ENCODE peak calls at places on chromosomes 6 and 20, in nine cellular contexts. F, K, G, M, W, B, N, Q and D are unnamed samples.

GRCh38 chr6:31586013-31586412 is at the start of gene LST1:
- DNase-seq in W (no peak), F (no peak), Q (no peak), B (no peak), M (no peak), K (no peak), G (no peak), N (no peak), D (no peak)

GRCh38 chr6:170221753-170222400 is 69.0 kb downstream of the DLL1 start:
- DNase-seq in K (no peak), M (no peak), G (no peak), W (no peak), Q (no peak), N (peak), F (no peak), B (no peak), D (no peak)

GRCh38 chr6:24761193-24761835 is 13.4 kb upstream of the GMNN start:
- DNase-seq in N (no peak), K (no peak), Q (peak), M (no peak), B (no peak), W (no peak), F (no peak), G (no peak), D (no peak)

GRCh38 chr20:31562241-31562640 is 42.8 kb upstream of the ID1 start:
- DNase-seq in Q (no peak), M (no peak), K (no peak), W (no peak), F (no peak), B (no peak), G (no peak), N (no peak), D (no peak)

GRCh38 chr6:145798530-145798929 is 16.1 kb downstream of the FBXO30 start:
- DNase-seq in N (no peak), Q (peak), G (no peak), W (no peak), K (no peak), B (no peak), F (no peak), M (peak), D (no peak)

GRCh38 chr6:53033764-53034163 is 31.4 kb upstream of the FBXO9 start:
- DNase-seq in B (no peak), N (no peak), W (no peak), F (no peak), Q (no peak), K (no peak), G (no peak), M (peak), D (no peak)

GRCh38 chr6:41970436-41970846 is 28.8 kb upstream of the CCND3 start:
- DNase-seq in Q (no peak), G (peak), K (no peak), N (peak), M (peak), B (no peak), F (peak), W (no peak), D (no peak)

GRCh38 chr6:5087389-5087788 is 2.2 kb downstream of the PPP1R3G start:
- DNase-seq in F (no peak), B (no peak), N (peak), M (no peak), G (peak), W (no peak), K (peak), Q (peak), D (no peak)

GRCh38 chr20:13464702-13465101 is 174.0 kb downstream of the TASP1 start:
- DNase-seq in G (no peak), W (no peak), K (no peak), F (no peak), M (peak), N (no peak), Q (no peak), B (no peak), D (no peak)

GRCh38 chr6:116945809-116946208 is 68.8 kb downstream of the RFX6 start:
- DNase-seq in M (no peak), B (no peak), N (no peak), K (no peak), Q (no peak), W (peak), G (no peak), F (no peak), D (no peak)

GRCh38 chr6:157715766-157716171 is 107.3 kb upstream of the SNX9 start:
- DNase-seq in N (no peak), G (peak), M (peak), W (peak), Q (peak), F (peak), B (no peak), K (peak), D (peak)

GRCh38 chr20:38369387-38369786 is 23.1 kb downstream of the LBP start:
- DNase-seq in W (no peak), B (no peak), Q (peak), G (no peak), N (no peak), M (peak), F (no peak), K (no peak), D (no peak)

GRCh38 chr6:11366934-11367637 is 134.6 kb upstream of the NEDD9 start:
- DNase-seq in W (no peak), M (no peak), Q (peak), N (no peak), F (no peak), B (no peak), G (no peak), K (no peak), D (no peak)

GRCh38 chr6:82364087-82365010 is 732 bp downstream of the TPBG start:
- DNase-seq in B (no peak), G (peak), W (peak), N (peak), F (peak), Q (peak), K (peak), M (peak), D (peak)

GRCh38 chr6:85458782-85459181 is 8.9 kb downstream of the NT5E start:
- DNase-seq in M (no peak), B (no peak), G (no peak), W (no peak), F (no peak), K (no peak), Q (no peak), N (no peak), D (no peak)

GRCh38 chr6:115570326-115570725 is 490.4 kb downstream of the FRK start:
- DNase-seq in G (no peak), B (no peak), Q (no peak), N (no peak), F (no peak), K (no peak), M (no peak), W (no peak), D (no peak)

GRCh38 chr6:80642452-80642851 is 536.0 kb downstream of the BCKDHB start:
- DNase-seq in B (no peak), N (no peak), K (no peak), F (no peak), M (no peak), W (no peak), Q (no peak), G (no peak), D (no peak)

GRCh38 chr6:24743265-24743943 is 24.4 kb upstream of the C6orf62 start:
- DNase-seq in K (no peak), N (no peak), G (no peak), Q (no peak), M (peak), W (peak), F (no peak), B (no peak), D (no peak)

GRCh38 chr6:167580512-167580911 is 246.2 kb upstream of the AFDN start:
- DNase-seq in F (peak), G (no peak), N (no peak), M (no peak), Q (no peak), K (no peak), W (no peak), B (no peak), D (no peak)

GRCh38 chr20:62840244-62841197 is 21.1 kb downstream of the TCFL5 start:
- DNase-seq in Q (no peak), W (peak), K (no peak), N (no peak), F (no peak), G (no peak), M (no peak), B (no peak), D (no peak)

GRCh38 chr20:63703976-63704748 is 3.6 kb downstream of the ARFRP1 start:
- DNase-seq in Q (no peak), G (no peak), B (no peak), K (no peak), N (no peak), F (no peak), W (peak), M (no peak), D (no peak)

GRCh38 chr6:37630281-37630799 is 67.3 kb downstream of the MDGA1 start:
- DNase-seq in G (peak), Q (no peak), B (no peak), F (no peak), W (peak), N (no peak), M (peak), K (no peak), D (peak)

GRCh38 chr6:47144306-47144705 is 102.2 kb upstream of the ADGRF1 start:
- DNase-seq in B (no peak), G (no peak), K (no peak), Q (no peak), W (no peak), M (no peak), F (no peak), N (no peak), D (no peak)

GRCh38 chr20:62676976-62677375 is 31.7 kb upstream of the NTSR1 start:
- DNase-seq in B (no peak), M (no peak), W (no peak), F (no peak), G (no peak), K (no peak), Q (no peak), N (no peak), D (no peak)

GRCh38 chr6:63731946-63732735 is 96.5 kb downstream of the PHF3 start:
- DNase-seq in Q (no peak), M (peak), G (no peak), F (no peak), N (no peak), K (no peak), W (no peak), B (no peak), D (no peak)

DNA sequence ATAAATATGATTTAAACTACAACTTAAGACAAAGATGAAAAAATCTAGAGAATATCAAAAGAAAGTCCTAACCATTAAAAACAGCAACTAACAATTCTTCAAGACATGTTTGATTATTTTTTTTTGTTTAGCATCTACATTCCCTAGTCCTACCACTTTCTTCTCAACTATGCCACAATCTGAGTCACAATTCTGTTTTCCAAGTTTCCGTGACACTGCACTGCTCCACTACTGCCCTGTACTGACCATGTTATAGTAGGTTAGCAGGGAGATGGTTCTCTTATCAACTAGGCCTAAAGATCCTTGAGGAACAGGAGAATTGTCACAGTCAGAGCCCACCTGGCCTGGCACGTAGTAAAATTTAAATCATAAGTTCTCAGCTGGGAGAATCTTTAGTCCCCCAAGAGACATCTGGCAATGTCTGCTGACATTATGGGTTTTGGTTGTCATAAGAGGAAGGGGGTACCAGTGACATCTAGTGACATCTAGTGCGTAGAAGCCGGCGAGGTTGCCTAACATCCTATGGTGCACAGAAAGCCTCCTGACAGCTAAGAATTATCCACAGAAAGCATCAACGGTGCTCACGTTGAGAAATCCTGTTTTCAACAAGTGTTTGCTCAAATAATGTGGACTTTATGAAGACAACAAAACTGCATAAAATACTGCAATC is 100.5 kb downstream of the PDE10A start:
- DNase-seq in Q (no peak), F (no peak), M (no peak), W (no peak), G (no peak), K (no peak), N (no peak), B (no peak), D (no peak)
- TF ChIP-seq CTCF in Q (no peak), F (no peak), M (no peak), W (no peak), G (no peak), K (no peak), N (no peak), B (no peak), D (no peak)

DNA sequence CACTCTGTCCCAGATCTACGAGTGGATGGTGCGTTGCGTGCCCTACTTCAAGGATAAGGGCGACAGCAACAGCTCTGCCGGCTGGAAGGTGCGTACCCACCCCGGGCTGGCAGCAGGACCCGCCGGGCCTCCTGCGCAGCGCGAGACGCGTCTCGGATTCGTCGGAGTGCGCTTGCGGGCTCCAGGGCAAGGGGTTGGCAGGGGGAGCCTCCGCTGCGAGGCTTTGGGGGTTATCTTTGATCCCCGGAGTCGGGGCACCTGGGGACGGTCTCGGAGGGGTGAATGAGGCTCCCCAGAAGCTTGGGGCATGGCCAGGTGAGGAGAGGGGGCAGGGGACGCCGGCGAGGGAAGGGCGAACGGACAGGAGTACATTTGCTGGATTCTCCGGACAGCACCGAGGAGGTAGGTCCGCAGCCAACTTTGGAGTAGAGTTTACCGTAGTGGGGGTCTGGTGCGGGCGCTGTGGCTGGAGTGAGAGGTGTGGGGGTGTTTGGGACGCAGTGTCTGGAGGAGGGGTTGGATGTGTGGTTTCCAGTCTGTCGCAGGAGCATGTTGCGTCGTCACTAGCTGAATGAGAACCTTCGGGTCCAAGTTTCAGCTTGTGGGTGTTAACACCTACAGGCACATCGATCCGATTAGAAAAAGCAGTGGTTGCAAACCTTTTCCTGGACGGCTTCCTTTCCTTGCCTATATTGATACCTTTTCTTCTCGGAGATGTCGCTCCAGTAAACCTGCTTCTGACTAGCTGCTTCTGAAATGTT is 1.2 kb downstream of the FOXO3 start:
- DNase-seq in M (no peak), W (peak), G (peak), Q (peak), N (peak), F (no peak), B (no peak), K (peak), D (no peak)
- H3K4me3 ChIP-seq in M (peak), W (peak), G (peak), Q (peak), N (peak), F (peak), B (peak), K (peak), D (peak)

GRCh38 chr6:134233180-134233579 is 84.7 kb downstream of the SGK1 start:
- DNase-seq in B (no peak), M (no peak), N (no peak), K (no peak), Q (no peak), F (no peak), W (no peak), G (no peak), D (no peak)

GRCh38 chr6:134238960-134239795 is 78.7 kb downstream of the SGK1 start:
- DNase-seq in N (no peak), W (no peak), K (no peak), B (no peak), M (no peak), Q (peak), G (no peak), F (no peak), D (no peak)

GRCh38 chr6:134238006-134238405 is 79.9 kb downstream of the SGK1 start:
- DNase-seq in Q (no peak), W (no peak), G (no peak), B (no peak), M (no peak), F (no peak), K (no peak), N (no peak), D (no peak)

GRCh38 chr6:134240664-134241431 is 77.1 kb downstream of the SGK1 start:
- DNase-seq in G (peak), M (no peak), Q (no peak), K (peak), W (no peak), F (peak), B (no peak), N (peak), D (peak)

DNA sequence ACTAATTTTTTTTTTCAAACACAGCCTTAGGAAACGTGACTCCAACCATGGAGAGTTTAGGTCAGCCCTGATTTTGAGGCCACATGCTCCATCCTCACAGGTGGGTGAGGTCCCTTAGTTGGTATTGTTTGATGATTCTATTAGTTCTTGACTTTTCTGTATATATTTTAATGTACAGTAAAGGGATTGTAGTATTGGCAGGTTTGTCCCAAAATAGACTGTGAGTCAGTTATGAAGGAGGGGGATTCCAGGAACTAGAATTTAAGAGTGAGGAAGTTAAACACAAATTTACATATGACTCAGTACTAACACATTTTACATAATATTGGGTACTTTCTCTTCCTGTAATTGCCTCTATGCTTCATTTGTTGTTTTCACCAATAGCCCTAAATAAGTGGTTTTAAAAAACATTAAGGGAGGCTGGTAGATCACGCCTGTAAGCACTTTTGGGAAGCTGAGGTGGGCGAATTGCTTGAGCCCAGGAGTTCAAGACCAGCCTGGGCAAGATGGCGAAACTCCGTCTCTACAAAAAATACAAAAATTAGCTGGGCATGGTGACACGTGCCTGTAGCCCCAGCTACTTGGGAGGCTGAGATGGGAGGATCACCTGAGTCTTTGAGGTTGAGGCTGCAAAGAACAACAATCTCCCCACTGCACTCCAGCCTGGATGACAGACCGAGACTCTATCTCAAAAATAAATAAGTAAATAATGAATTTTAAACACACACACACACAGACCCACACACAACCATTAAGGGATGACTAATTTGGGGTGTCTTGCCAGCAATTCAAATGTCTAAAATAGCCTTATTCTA is 81.8 kb downstream of the SGK1 start:
- DNase-seq in K (no peak), F (no peak), B (no peak), Q (no peak), N (no peak), M (peak), G (no peak), W (no peak), D (no peak)
- H3K27ac ChIP-seq in K (no peak), F (no peak), B (no peak), Q (no peak), N (peak), M (no peak), G (no peak), W (no peak), D (no peak)

GRCh38 chr20:46550441-46550840 is at the start of gene OCSTAMP:
- DNase-seq in Q (no peak), N (no peak), W (no peak), F (no peak), B (no peak), M (no peak), K (no peak), G (no peak), D (no peak)

GRCh38 chr20:46547995-46548394 is 2.5 kb downstream of the OCSTAMP start:
- DNase-seq in M (no peak), B (no peak), G (no peak), K (no peak), N (no peak), F (no peak), Q (no peak), W (no peak), D (no peak)

GRCh38 chr20:46548688-46549087 is 1.8 kb downstream of the OCSTAMP start:
- DNase-seq in G (no peak), W (no peak), N (no peak), Q (no peak), F (no peak), K (no peak), M (no peak), B (no peak), D (no peak)

GRCh38 chr20:46551508-46552280 is 1.2 kb upstream of the OCSTAMP start:
- DNase-seq in W (no peak), F (no peak), Q (peak), N (no peak), G (no peak), M (no peak), B (no peak), K (no peak), D (no peak)

DNA sequence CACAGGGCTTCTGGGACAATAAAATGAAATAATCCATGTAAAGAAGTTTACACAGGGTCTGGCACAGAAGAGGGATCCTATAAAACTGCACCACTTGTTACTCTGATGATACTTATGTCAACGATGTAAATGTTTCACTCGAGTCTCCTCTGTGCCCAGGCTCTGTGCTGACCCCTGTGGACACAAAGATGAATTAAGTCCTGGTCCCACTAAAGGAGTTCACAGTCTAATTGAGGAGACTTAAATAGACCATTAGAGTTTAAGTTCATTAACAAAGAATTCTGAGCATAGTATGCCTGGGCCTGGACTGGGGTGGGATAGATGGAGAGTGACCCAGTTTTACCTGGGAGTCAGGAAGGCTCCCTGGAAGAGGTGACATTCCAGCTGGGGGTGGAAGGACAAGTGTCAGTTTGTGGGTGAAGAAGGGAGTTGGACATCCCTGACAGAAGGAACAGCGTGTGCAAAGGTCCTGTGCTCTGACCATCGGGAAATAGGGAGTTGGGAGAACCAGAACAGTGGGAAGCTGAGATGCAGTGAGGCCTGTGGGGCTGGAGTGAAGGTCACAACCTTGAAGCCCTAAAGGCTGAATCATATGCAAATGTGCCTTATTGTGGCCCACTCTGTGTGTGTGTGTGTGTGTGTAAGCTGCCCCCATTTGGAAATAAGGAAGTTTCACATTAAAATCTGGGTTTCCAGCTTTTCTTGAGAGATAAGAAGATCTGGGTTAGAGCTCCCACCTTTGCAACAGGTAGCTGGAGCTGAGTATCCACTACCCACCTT is 1.1 kb downstream of the OCSTAMP start:
- DNase-seq in B (no peak), W (no peak), M (no peak), F (no peak), K (no peak), Q (no peak), G (no peak), N (no peak), D (no peak)
- TF ChIP-seq CTCF in B (peak), W (no peak), M (no peak), F (no peak), K (no peak), Q (no peak), G (no peak), N (no peak), D (no peak)